ENCODE peak calls at places on chromosomes 11 and 22, in four cellular contexts. M, S, K and D are unnamed samples.

GRCh38 chr11:78256962-78257361 is 68.2 kb downstream of the USP35 start:
- DNase-seq in K (no peak), S (peak), M (no peak), D (no peak)

GRCh38 chr11:128318856-128319474 is 268.4 kb downstream of the ETS1 start:
- DNase-seq in M (no peak), K (no peak), S (no peak), D (no peak)

GRCh38 chr11:47259178-47259977 is 1.6 kb downstream of the NR1H3 start:
- DNase-seq in K (peak), M (no peak), S (peak), D (no peak)

GRCh38 chr11:116840224-116840745 is 2.9 kb upstream of the APOA1 start:
- DNase-seq in K (peak), M (no peak), S (no peak), D (no peak)

GRCh38 chr11:36365937-36366336 is 69.8 kb downstream of the PRR5L start:
- DNase-seq in S (no peak), M (no peak), K (no peak), D (no peak)

GRCh38 chr22:36546932-36547331 is 18.0 kb upstream of the EIF3D start:
- DNase-seq in M (peak), K (peak), S (no peak), D (no peak)

GRCh38 chr11:10909141-10909883 is 51.5 kb upstream of the ZBED5 start:
- DNase-seq in S (no peak), M (no peak), K (no peak), D (no peak)

GRCh38 chr11:134596404-134596803 is 184.4 kb upstream of the B3GAT1 start:
- DNase-seq in S (no peak), K (no peak), M (no peak), D (no peak)

GRCh38 chr22:42433754-42434153 is 1.6 kb upstream of the NFAM1 start:
- DNase-seq in S (no peak), K (no peak), M (no peak), D (no peak)

GRCh38 chr11:86902345-86902744 is 52.9 kb downstream of the FZD4 start:
- DNase-seq in S (no peak), K (no peak), M (no peak), D (no peak)

GRCh38 chr22:42261266-42261665 is 9.2 kb downstream of the TCF20 start:
- DNase-seq in K (no peak), S (no peak), M (no peak), D (no peak)

GRCh38 chr11:118434123-118434552 is 2.2 kb upstream of the KMT2A start:
- DNase-seq in S (no peak), K (peak), M (no peak), D (no peak)

GRCh38 chr11:113161671-113162589 is 152.5 kb upstream of the TTC12 start:
- DNase-seq in K (no peak), M (no peak), S (no peak), D (no peak)

GRCh38 chr11:36600155-36600554 is 2.1 kb upstream of the RAG2 start:
- DNase-seq in S (no peak), M (no peak), K (no peak), D (peak)

GRCh38 chr11:79670846-79671245 is 230.0 kb upstream of the TENM4 start:
- DNase-seq in S (no peak), K (no peak), M (no peak), D (no peak)

GRCh38 chr22:17633217-17633997 is 4.9 kb upstream of the ATP6V1E1 start:
- DNase-seq in S (peak), M (peak), K (peak), D (no peak)

GRCh38 chr11:91871048-91871447 is 353.6 kb upstream of the FAT3 start:
- DNase-seq in S (no peak), M (no peak), K (no peak), D (no peak)

GRCh38 chr11:67284811-67285540 is 4.1 kb upstream of the ANKRD13D start:
- DNase-seq in S (no peak), K (no peak), M (no peak), D (no peak)

GRCh38 chr22:23180893-23181762 is 819 bp downstream of the BCR start:
- DNase-seq in M (no peak), K (no peak), S (peak), D (no peak)

GRCh38 chr11:95805869-95806268 is 15.6 kb downstream of the CEP57 start:
- DNase-seq in K (no peak), M (no peak), S (no peak), D (no peak)

GRCh38 chr11:125978778-125979378 is 33.0 kb downstream of the VSIG10L2 start:
- DNase-seq in M (no peak), K (no peak), S (no peak), D (no peak)

GRCh38 chr22:49896201-49896600 is 22.0 kb downstream of the ALG12 start:
- DNase-seq in M (no peak), K (no peak), S (no peak), D (no peak)

GRCh38 chr11:20808328-20808727 is 138.9 kb downstream of the NELL1 start:
- DNase-seq in S (no peak), K (no peak), M (no peak), D (no peak)

GRCh38 chr22:32058656-32059280 is 15.7 kb downstream of the SLC5A1 start:
- DNase-seq in S (no peak), M (no peak), K (no peak), D (no peak)

GRCh38 chr22:41446057-41446501 is 522 bp downstream of the TOB2 start:
- DNase-seq in M (no peak), S (peak), K (no peak), D (no peak)

GRCh38 chr22:43516996-43517635 is 105.3 kb downstream of the MPPED1 start:
- DNase-seq in S (no peak), M (no peak), K (no peak), D (no peak)

GRCh38 chr11:60871378-60872061 is 4.2 kb downstream of the ZP1 start:
- DNase-seq in M (no peak), K (no peak), S (no peak), D (no peak)

GRCh38 chr11:134765565-134765964 is 353.5 kb upstream of the B3GAT1 start:
- DNase-seq in M (no peak), S (no peak), K (no peak), D (no peak)

GRCh38 chr11:119422505-119423416 is at the start of gene THY1:
- DNase-seq in K (no peak), S (no peak), M (no peak), D (no peak)

GRCh38 chr11:4636962-4637661 is at the start of gene OR51D1:
- DNase-seq in S (peak), M (peak), K (peak), D (peak)

GRCh38 chr11:103699216-103699615 is 337.2 kb upstream of the DDI1 start:
- DNase-seq in K (no peak), M (no peak), S (no peak), D (no peak)

GRCh38 chr11:44971185-44971584 is 20.5 kb upstream of the TP53I11 start:
- DNase-seq in S (peak), K (no peak), M (no peak), D (no peak)

GRCh38 chr11:69361048-69361447 is 67.1 kb downstream of the MYEOV start:
- DNase-seq in K (no peak), S (no peak), M (no peak), D (no peak)

GRCh38 chr11:63508009-63508408 is 2.1 kb downstream of the LGALS12 start:
- DNase-seq in M (peak), K (peak), S (peak), D (peak)

GRCh38 chr11:60938500-60938899 is 13.5 kb downstream of the SLC15A3 start:
- DNase-seq in K (no peak), M (no peak), S (no peak), D (no peak)

GRCh38 chr22:24108073-24108472 is 73.2 kb upstream of the SUSD2 start:
- DNase-seq in S (no peak), K (no peak), M (no peak), D (no peak)

GRCh38 chr11:71454470-71455113 is 1.6 kb downstream of the NADSYN1 start:
- DNase-seq in K (no peak), M (no peak), S (no peak), D (no peak)
- TF ChIP-seq FOSL1 in K (no peak), M (no peak), S (no peak), D (no peak)

GRCh38 chr11:7062534-7062933 is 26.3 kb upstream of the RBMXL2 start:
- DNase-seq in M (no peak), K (no peak), S (no peak), D (no peak)

GRCh38 chr11:7056828-7057513 is 31.8 kb upstream of the RBMXL2 start:
- DNase-seq in K (no peak), S (no peak), M (no peak), D (no peak)

GRCh38 chr11:7057641-7058040 is 31.2 kb upstream of the RBMXL2 start:
- DNase-seq in K (no peak), S (no peak), M (no peak), D (no peak)

GRCh38 chr11:7060828-7061227 is 28.0 kb upstream of the RBMXL2 start:
- DNase-seq in S (no peak), M (no peak), K (no peak), D (no peak)
- TF ChIP-seq FOSL1 in S (no peak), M (no peak), K (no peak), D (no peak)

GRCh38 chr22:28297504-28297903 is 378.4 kb upstream of the PITPNB start:
- DNase-seq in K (no peak), S (peak), M (no peak), D (no peak)
- TF ChIP-seq FOSL1 in K (no peak), S (no peak), M (no peak), D (no peak)

DNA sequence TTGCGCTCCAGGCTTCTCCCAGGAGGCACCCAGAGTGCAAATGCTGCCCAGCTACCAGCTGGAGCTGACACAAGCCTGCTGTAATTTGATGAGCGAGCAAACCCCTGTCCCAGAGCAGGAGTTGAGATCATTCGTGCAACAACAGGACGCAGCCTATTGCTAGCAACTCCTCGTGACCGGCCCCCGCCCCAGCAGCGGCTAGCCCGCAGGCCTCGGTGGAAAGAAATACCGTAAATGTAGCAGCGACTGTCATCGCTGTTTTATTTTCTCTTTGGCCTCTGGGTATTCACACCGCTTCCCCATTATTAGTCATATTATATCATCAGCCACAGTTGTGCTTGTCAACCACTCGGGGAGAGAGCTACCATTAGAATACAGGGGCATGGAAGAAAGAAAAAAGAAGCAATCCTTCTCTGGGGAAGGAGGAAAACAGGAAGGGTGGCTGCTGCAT is 59.2 kb upstream of the ATXN10 start:
- DNase-seq in S (no peak), K (no peak), M (no peak), D (no peak)
- TF ChIP-seq FOSL1 in S (no peak), K (no peak), M (no peak), D (no peak)